ENCODE peak calls at places on chromosomes 7 and 10, in nine cellular contexts. One of them, this sample, is unnamed.
A peak's percentile ranks its signal among the peaks of the same experiment; 100 is the strongest.

GRCh38 chr10:92729886-92730285 is 40.1 kb downstream of the HHEX start:
- DNase-seq in psoas muscle: no peak
- DNase-seq in endothelial cell of umbilical vein: no peak
- DNase-seq in neuronal stem cell: no peak
- DNase-seq in MM.1S: peak; percentile 70
- DNase-seq in A549: no peak
- DNase-seq in CD4-positive, alpha-beta memory T cell: no peak
- DNase-seq in vagina: no peak
- DNase-seq in IMR-90: no peak
- DNase-seq in this sample: no peak

GRCh38 chr7:22400933-22401553 is 44.1 kb upstream of the RAPGEF5 start:
- DNase-seq in psoas muscle: no peak
- DNase-seq in endothelial cell of umbilical vein: no peak
- DNase-seq in neuronal stem cell: no peak
- DNase-seq in MM.1S: no peak
- DNase-seq in A549: no peak
- DNase-seq in CD4-positive, alpha-beta memory T cell: no peak
- DNase-seq in vagina: no peak
- DNase-seq in IMR-90: no peak
- DNase-seq in this sample: no peak

GRCh38 chr10:79446451-79447020 is 1.1 kb upstream of the ZCCHC24 start:
- DNase-seq in psoas muscle: peak; percentile 89
- DNase-seq in endothelial cell of umbilical vein: peak; percentile 36
- DNase-seq in neuronal stem cell: peak; percentile 68
- DNase-seq in MM.1S: no peak
- DNase-seq in A549: no peak
- DNase-seq in CD4-positive, alpha-beta memory T cell: peak; percentile 26
- DNase-seq in vagina: no peak
- DNase-seq in IMR-90: no peak
- DNase-seq in this sample: peak; percentile 87

GRCh38 chr7:80604436-80604835 is 34.0 kb upstream of the CD36 start:
- DNase-seq in psoas muscle: no peak
- DNase-seq in endothelial cell of umbilical vein: no peak
- DNase-seq in neuronal stem cell: no peak
- DNase-seq in MM.1S: no peak
- DNase-seq in A549: no peak
- DNase-seq in CD4-positive, alpha-beta memory T cell: no peak
- DNase-seq in vagina: no peak
- DNase-seq in IMR-90: no peak
- DNase-seq in this sample: no peak

GRCh38 chr10:62250594-62251198 is 17.9 kb downstream of the RTKN2 start:
- DNase-seq in psoas muscle: no peak
- DNase-seq in endothelial cell of umbilical vein: peak; percentile 19
- DNase-seq in neuronal stem cell: no peak
- DNase-seq in MM.1S: no peak
- DNase-seq in A549: peak; percentile 49
- DNase-seq in CD4-positive, alpha-beta memory T cell: no peak
- DNase-seq in vagina: no peak
- DNase-seq in IMR-90: peak; percentile 82
- DNase-seq in this sample: no peak

GRCh38 chr7:23026164-23026563 is 12.2 kb upstream of the HYCC1 start:
- DNase-seq in psoas muscle: no peak
- DNase-seq in endothelial cell of umbilical vein: no peak
- DNase-seq in neuronal stem cell: no peak
- DNase-seq in MM.1S: no peak
- DNase-seq in A549: no peak
- DNase-seq in CD4-positive, alpha-beta memory T cell: no peak
- DNase-seq in vagina: no peak
- DNase-seq in IMR-90: peak; percentile 47
- DNase-seq in this sample: no peak

GRCh38 chr7:767580-767940 is 40.5 kb upstream of the PRKAR1B start:
- DNase-seq in psoas muscle: no peak
- DNase-seq in endothelial cell of umbilical vein: no peak
- DNase-seq in neuronal stem cell: no peak
- DNase-seq in MM.1S: no peak
- DNase-seq in A549: no peak
- DNase-seq in CD4-positive, alpha-beta memory T cell: no peak
- DNase-seq in vagina: no peak
- DNase-seq in IMR-90: no peak
- DNase-seq in this sample: no peak

GRCh38 chr7:44175730-44176129 is 13.5 kb downstream of the GCK start:
- DNase-seq in psoas muscle: no peak
- DNase-seq in endothelial cell of umbilical vein: no peak
- DNase-seq in neuronal stem cell: no peak
- DNase-seq in MM.1S: no peak
- DNase-seq in A549: no peak
- DNase-seq in CD4-positive, alpha-beta memory T cell: no peak
- DNase-seq in vagina: no peak
- DNase-seq in IMR-90: no peak
- DNase-seq in this sample: no peak

GRCh38 chr7:5661941-5662340 is 119.5 kb downstream of the RNF216 start:
- DNase-seq in psoas muscle: no peak
- DNase-seq in endothelial cell of umbilical vein: peak; percentile 93
- DNase-seq in neuronal stem cell: no peak
- DNase-seq in MM.1S: peak; percentile 80
- DNase-seq in A549: no peak
- DNase-seq in CD4-positive, alpha-beta memory T cell: peak; percentile 13
- DNase-seq in vagina: no peak
- DNase-seq in IMR-90: no peak
- DNase-seq in this sample: no peak

GRCh38 chr7:5666361-5666760 is 115.1 kb downstream of the RNF216 start:
- DNase-seq in psoas muscle: no peak
- DNase-seq in endothelial cell of umbilical vein: no peak
- DNase-seq in neuronal stem cell: no peak
- DNase-seq in MM.1S: no peak
- DNase-seq in A549: no peak
- DNase-seq in CD4-positive, alpha-beta memory T cell: no peak
- DNase-seq in vagina: no peak
- DNase-seq in IMR-90: no peak
- DNase-seq in this sample: peak; percentile 69

GRCh38 chr7:5667391-5667790 is 114.1 kb downstream of the RNF216 start:
- DNase-seq in psoas muscle: no peak
- DNase-seq in endothelial cell of umbilical vein: peak; percentile 77
- DNase-seq in neuronal stem cell: no peak
- DNase-seq in MM.1S: no peak
- DNase-seq in A549: no peak
- DNase-seq in CD4-positive, alpha-beta memory T cell: no peak
- DNase-seq in vagina: no peak
- DNase-seq in IMR-90: peak; percentile 27
- DNase-seq in this sample: peak; percentile 62

GRCh38 chr7:5662776-5663175 is 118.7 kb downstream of the RNF216 start:
- DNase-seq in psoas muscle: no peak
- DNase-seq in endothelial cell of umbilical vein: no peak
- DNase-seq in neuronal stem cell: no peak
- DNase-seq in MM.1S: no peak
- DNase-seq in A549: no peak
- DNase-seq in CD4-positive, alpha-beta memory T cell: no peak
- DNase-seq in vagina: no peak
- DNase-seq in IMR-90: no peak
- DNase-seq in this sample: no peak

GRCh38 chr7:5665106-5666025 is 116.1 kb downstream of the RNF216 start:
- DNase-seq in psoas muscle: peak; percentile 60
- DNase-seq in endothelial cell of umbilical vein: peak; percentile 84
- DNase-seq in neuronal stem cell: peak; percentile 84
- DNase-seq in MM.1S: peak; percentile 57
- DNase-seq in A549: peak; percentile 79
- DNase-seq in CD4-positive, alpha-beta memory T cell: peak; percentile 64
- DNase-seq in vagina: no peak
- DNase-seq in IMR-90: peak; percentile 76
- DNase-seq in this sample: peak; percentile 94
- H3K4me1 ChIP-seq in psoas muscle: peaks cover 12% of the 10 kb centered on the region
- H3K4me1 ChIP-seq in endothelial cell of umbilical vein: peaks cover 37% of the 10 kb centered on the region
- H3K4me1 ChIP-seq in neuronal stem cell: no peaks in the 10 kb centered on the region
- H3K4me1 ChIP-seq in MM.1S: peaks cover 20% of the 10 kb centered on the region
- H3K4me1 ChIP-seq in A549: peaks cover 4% of the 10 kb centered on the region
- H3K4me1 ChIP-seq in CD4-positive, alpha-beta memory T cell: peaks cover 17% of the 10 kb centered on the region
- H3K4me1 ChIP-seq in vagina: peaks cover 8% of the 10 kb centered on the region
- H3K4me1 ChIP-seq in IMR-90: peaks cover 10% of the 10 kb centered on the region
- H3K4me1 ChIP-seq in this sample: peaks cover 11% of the 10 kb centered on the region

DNA sequence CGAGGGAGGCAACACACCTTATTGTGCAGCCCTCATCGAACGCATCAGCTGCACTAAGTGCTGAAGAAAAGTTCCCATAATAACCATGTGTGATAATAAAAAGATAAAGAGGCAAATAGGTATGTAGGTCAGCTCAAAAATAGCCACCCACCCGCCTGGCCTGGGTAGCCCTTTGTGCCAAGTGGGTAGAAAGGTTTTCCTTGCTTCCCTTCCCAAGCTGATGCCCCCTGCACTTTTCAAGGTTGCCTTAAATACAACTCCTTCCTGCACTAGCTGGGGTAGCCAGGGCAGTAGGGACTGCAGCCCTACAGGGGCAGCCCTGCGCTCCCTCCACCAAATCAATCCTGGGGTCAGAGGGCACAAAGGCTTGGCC is 13.5 kb upstream of the DDIT4 start:
- DNase-seq in psoas muscle: no peak
- DNase-seq in endothelial cell of umbilical vein: no peak
- DNase-seq in neuronal stem cell: no peak
- DNase-seq in MM.1S: no peak
- DNase-seq in A549: no peak
- DNase-seq in CD4-positive, alpha-beta memory T cell: no peak
- DNase-seq in vagina: no peak
- DNase-seq in IMR-90: no peak
- DNase-seq in this sample: no peak
- H3K4me1 ChIP-seq in psoas muscle: peaks cover 53% of the 10 kb centered on the region
- H3K4me1 ChIP-seq in endothelial cell of umbilical vein: peaks cover 19% of the 10 kb centered on the region
- H3K4me1 ChIP-seq in neuronal stem cell: peaks cover 33% of the 10 kb centered on the region
- H3K4me1 ChIP-seq in MM.1S: peaks cover 74% of the 10 kb centered on the region
- H3K4me1 ChIP-seq in A549: peaks cover 83% of the 10 kb centered on the region
- H3K4me1 ChIP-seq in CD4-positive, alpha-beta memory T cell: peaks cover 90% of the 10 kb centered on the region
- H3K4me1 ChIP-seq in vagina: peaks cover 84% of the 10 kb centered on the region
- H3K4me1 ChIP-seq in IMR-90: peaks cover 25% of the 10 kb centered on the region
- H3K4me1 ChIP-seq in this sample: peaks cover 11% of the 10 kb centered on the region

GRCh38 chr7:158861004-158861787 is 4.8 kb downstream of the DYNC2I1 start:
- DNase-seq in psoas muscle: no peak
- DNase-seq in endothelial cell of umbilical vein: no peak
- DNase-seq in neuronal stem cell: no peak
- DNase-seq in MM.1S: no peak
- DNase-seq in A549: no peak
- DNase-seq in CD4-positive, alpha-beta memory T cell: no peak
- DNase-seq in vagina: no peak
- DNase-seq in IMR-90: no peak
- DNase-seq in this sample: no peak

GRCh38 chr7:158854681-158855081 is 1.7 kb upstream of the DYNC2I1 start:
- DNase-seq in psoas muscle: no peak
- DNase-seq in endothelial cell of umbilical vein: no peak
- DNase-seq in neuronal stem cell: no peak
- DNase-seq in MM.1S: no peak
- DNase-seq in A549: no peak
- DNase-seq in CD4-positive, alpha-beta memory T cell: no peak
- DNase-seq in vagina: no peak
- DNase-seq in IMR-90: no peak
- DNase-seq in this sample: no peak

GRCh38 chr7:158860394-158860793 is 4.0 kb downstream of the DYNC2I1 start:
- DNase-seq in psoas muscle: no peak
- DNase-seq in endothelial cell of umbilical vein: no peak
- DNase-seq in neuronal stem cell: no peak
- DNase-seq in MM.1S: no peak
- DNase-seq in A549: no peak
- DNase-seq in CD4-positive, alpha-beta memory T cell: no peak
- DNase-seq in vagina: no peak
- DNase-seq in IMR-90: no peak
- DNase-seq in this sample: no peak

GRCh38 chr7:158858592-158859503 is 2.5 kb downstream of the DYNC2I1 start:
- DNase-seq in psoas muscle: no peak
- DNase-seq in endothelial cell of umbilical vein: no peak
- DNase-seq in neuronal stem cell: peak; percentile 60
- DNase-seq in MM.1S: no peak
- DNase-seq in A549: peak; percentile 29
- DNase-seq in CD4-positive, alpha-beta memory T cell: no peak
- DNase-seq in vagina: no peak
- DNase-seq in IMR-90: no peak
- DNase-seq in this sample: peak; percentile 73

GRCh38 chr7:158856883-158857668 is 718 bp downstream of the DYNC2I1 start:
- DNase-seq in psoas muscle: no peak
- DNase-seq in endothelial cell of umbilical vein: peak; percentile 19
- DNase-seq in neuronal stem cell: no peak
- DNase-seq in MM.1S: peak; percentile 27
- DNase-seq in A549: no peak
- DNase-seq in CD4-positive, alpha-beta memory T cell: no peak
- DNase-seq in vagina: no peak
- DNase-seq in IMR-90: no peak
- DNase-seq in this sample: no peak
- H3K4me1 ChIP-seq in psoas muscle: peaks cover 18% of the 10 kb centered on the region
- H3K4me1 ChIP-seq in endothelial cell of umbilical vein: peaks cover 12% of the 10 kb centered on the region
- H3K4me1 ChIP-seq in neuronal stem cell: peaks cover 18% of the 10 kb centered on the region
- H3K4me1 ChIP-seq in MM.1S: peaks cover 7% of the 10 kb centered on the region
- H3K4me1 ChIP-seq in A549: peaks cover 21% of the 10 kb centered on the region
- H3K4me1 ChIP-seq in CD4-positive, alpha-beta memory T cell: peaks cover 19% of the 10 kb centered on the region
- H3K4me1 ChIP-seq in vagina: peaks cover 26% of the 10 kb centered on the region
- H3K4me1 ChIP-seq in IMR-90: peaks cover 2% of the 10 kb centered on the region
- H3K4me1 ChIP-seq in this sample: no peaks in the 10 kb centered on the region

DNA sequence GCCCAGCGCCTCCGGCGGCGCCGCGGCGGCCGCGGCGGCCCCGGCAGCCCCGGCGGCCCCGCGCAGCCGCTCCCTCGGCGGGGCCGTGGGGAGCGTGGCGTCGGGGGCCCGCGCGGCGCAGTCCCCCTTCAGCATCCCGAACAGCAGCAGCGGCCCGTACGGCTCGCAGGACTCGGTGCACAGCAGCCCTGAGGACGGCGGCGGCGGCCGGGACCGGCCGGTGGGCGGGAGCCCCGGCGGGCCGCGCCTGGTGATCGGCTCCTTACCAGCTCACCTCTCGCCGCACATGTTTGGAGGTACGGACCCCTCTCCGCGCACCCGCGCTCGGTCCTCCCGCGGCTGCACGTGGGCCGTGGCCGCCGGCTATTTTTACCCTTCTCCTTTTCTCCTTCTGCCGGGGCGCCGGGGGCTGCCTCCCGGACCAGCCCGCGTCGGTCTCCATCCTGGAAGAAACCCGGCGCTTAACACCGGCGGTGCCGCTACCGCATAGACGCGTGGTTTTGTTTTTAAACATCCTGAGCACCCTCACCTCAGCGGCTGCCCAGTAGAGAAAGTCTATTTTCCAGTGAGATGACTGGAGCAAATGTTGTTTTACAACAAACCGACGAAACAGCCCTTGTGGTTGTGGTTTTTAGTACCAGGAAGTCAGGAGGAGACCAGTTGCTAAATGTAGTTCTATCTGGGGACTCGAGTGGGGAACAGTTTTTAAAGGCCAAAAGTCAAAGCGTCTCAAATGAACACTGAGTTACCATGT is 1.3 kb downstream of the ZNRF2 start:
- DNase-seq in psoas muscle: peak; percentile 69
- DNase-seq in endothelial cell of umbilical vein: peak; percentile 53
- DNase-seq in neuronal stem cell: peak; percentile 11
- DNase-seq in MM.1S: peak; percentile 88
- DNase-seq in A549: peak; percentile 59
- DNase-seq in CD4-positive, alpha-beta memory T cell: peak; percentile 67
- DNase-seq in vagina: no peak
- DNase-seq in IMR-90: peak; percentile 46
- DNase-seq in this sample: peak; percentile 72
- H3K4me1 ChIP-seq in psoas muscle: peaks cover 28% of the 10 kb centered on the region
- H3K4me1 ChIP-seq in endothelial cell of umbilical vein: peaks cover 19% of the 10 kb centered on the region
- H3K4me1 ChIP-seq in neuronal stem cell: peaks cover 8% of the 10 kb centered on the region
- H3K4me1 ChIP-seq in MM.1S: peaks cover 15% of the 10 kb centered on the region
- H3K4me1 ChIP-seq in A549: peaks cover 43% of the 10 kb centered on the region
- H3K4me1 ChIP-seq in CD4-positive, alpha-beta memory T cell: peaks cover 56% of the 10 kb centered on the region
- H3K4me1 ChIP-seq in vagina: peaks cover 42% of the 10 kb centered on the region
- H3K4me1 ChIP-seq in IMR-90: no peaks in the 10 kb centered on the region
- H3K4me1 ChIP-seq in this sample: peaks cover 8% of the 10 kb centered on the region

GRCh38 chr7:96679886-96680285 is 29.8 kb downstream of the SEM1 start:
- DNase-seq in psoas muscle: no peak
- DNase-seq in endothelial cell of umbilical vein: no peak
- DNase-seq in neuronal stem cell: no peak
- DNase-seq in MM.1S: no peak
- DNase-seq in A549: no peak
- DNase-seq in CD4-positive, alpha-beta memory T cell: no peak
- DNase-seq in vagina: no peak
- DNase-seq in IMR-90: no peak
- DNase-seq in this sample: no peak
- H3K4me1 ChIP-seq in psoas muscle: no peaks in the 10 kb centered on the region
- H3K4me1 ChIP-seq in endothelial cell of umbilical vein: peaks cover 18% of the 10 kb centered on the region
- H3K4me1 ChIP-seq in neuronal stem cell: no peaks in the 10 kb centered on the region
- H3K4me1 ChIP-seq in MM.1S: no peaks in the 10 kb centered on the region
- H3K4me1 ChIP-seq in A549: no peaks in the 10 kb centered on the region
- H3K4me1 ChIP-seq in CD4-positive, alpha-beta memory T cell: no peaks in the 10 kb centered on the region
- H3K4me1 ChIP-seq in vagina: no peaks in the 10 kb centered on the region
- H3K4me1 ChIP-seq in IMR-90: no peaks in the 10 kb centered on the region
- H3K4me1 ChIP-seq in this sample: peaks cover 5% of the 10 kb centered on the region